ENCODE peak calls at places on chromosomes 16 and 17, in five cellular contexts. One of them, this sample, is unnamed. For H3K4me1, the result is how much of the 10 kb centered on the place peaks cover.

GRCh38 chr17:32849879-32850278 is 27.0 kb downstream of the MYO1D start:
- DNase-seq in GM23248: peak
- DNase-seq in CD8-positive, alpha-beta memory T cell: no peak
- DNase-seq in tibial nerve: no peak
- DNase-seq in adrenal gland: no peak
- DNase-seq in this sample: no peak

GRCh38 chr17:386145-386876 is 33.7 kb upstream of the RPH3AL start:
- DNase-seq in GM23248: peak
- DNase-seq in CD8-positive, alpha-beta memory T cell: peak
- DNase-seq in tibial nerve: peak
- DNase-seq in adrenal gland: peak
- DNase-seq in this sample: peak

GRCh38 chr17:45391291-45391690 is 41.4 kb downstream of the ARHGAP27 start:
- DNase-seq in GM23248: no peak
- DNase-seq in CD8-positive, alpha-beta memory T cell: no peak
- DNase-seq in tibial nerve: no peak
- DNase-seq in adrenal gland: no peak
- DNase-seq in this sample: no peak

GRCh38 chr16:57128787-57129389 is 36.5 kb downstream of the CPNE2 start:
- DNase-seq in GM23248: no peak
- DNase-seq in CD8-positive, alpha-beta memory T cell: peak
- DNase-seq in tibial nerve: no peak
- DNase-seq in adrenal gland: no peak
- DNase-seq in this sample: peak

GRCh38 chr17:73536700-73537680 is 107.3 kb downstream of the SDK2 start:
- DNase-seq in GM23248: no peak
- DNase-seq in CD8-positive, alpha-beta memory T cell: no peak
- DNase-seq in tibial nerve: no peak
- DNase-seq in adrenal gland: no peak
- DNase-seq in this sample: peak

GRCh38 chr16:31529398-31530312 is 2.0 kb downstream of the AHSP start:
- DNase-seq in GM23248: peak
- DNase-seq in CD8-positive, alpha-beta memory T cell: no peak
- DNase-seq in tibial nerve: no peak
- DNase-seq in adrenal gland: no peak
- DNase-seq in this sample: peak

GRCh38 chr16:28499854-28500253 is 5.4 kb downstream of the APOBR start:
- DNase-seq in GM23248: no peak
- DNase-seq in CD8-positive, alpha-beta memory T cell: no peak
- DNase-seq in tibial nerve: no peak
- DNase-seq in adrenal gland: no peak
- DNase-seq in this sample: no peak

GRCh38 chr16:30491744-30492308 is 19.3 kb downstream of the ITGAL start:
- DNase-seq in GM23248: peak
- DNase-seq in CD8-positive, alpha-beta memory T cell: no peak
- DNase-seq in tibial nerve: no peak
- DNase-seq in adrenal gland: peak
- DNase-seq in this sample: peak

GRCh38 chr16:27579086-27579980 is 29.4 kb downstream of the KATNIP start:
- DNase-seq in GM23248: peak
- DNase-seq in CD8-positive, alpha-beta memory T cell: no peak
- DNase-seq in tibial nerve: no peak
- DNase-seq in adrenal gland: no peak
- DNase-seq in this sample: no peak

GRCh38 chr16:17229766-17230165 is 241.0 kb downstream of the XYLT1 start:
- DNase-seq in GM23248: peak
- DNase-seq in CD8-positive, alpha-beta memory T cell: no peak
- DNase-seq in tibial nerve: no peak
- DNase-seq in adrenal gland: no peak
- DNase-seq in this sample: no peak

GRCh38 chr16:58506241-58507194 is 6.6 kb downstream of the NDRG4 start:
- DNase-seq in GM23248: no peak
- DNase-seq in CD8-positive, alpha-beta memory T cell: no peak
- DNase-seq in tibial nerve: no peak
- DNase-seq in adrenal gland: peak
- DNase-seq in this sample: peak

GRCh38 chr16:56198044-56198754 is 6.9 kb downstream of the GNAO1 start:
- DNase-seq in GM23248: no peak
- DNase-seq in CD8-positive, alpha-beta memory T cell: no peak
- DNase-seq in tibial nerve: no peak
- DNase-seq in adrenal gland: no peak
- DNase-seq in this sample: no peak

GRCh38 chr17:73770115-73770848 is 126.0 kb upstream of the SDK2 start:
- DNase-seq in GM23248: peak
- DNase-seq in CD8-positive, alpha-beta memory T cell: no peak
- DNase-seq in tibial nerve: peak
- DNase-seq in adrenal gland: peak
- DNase-seq in this sample: peak

GRCh38 chr17:45688353-45688752 is 95.8 kb upstream of the CRHR1 start:
- DNase-seq in GM23248: no peak
- DNase-seq in CD8-positive, alpha-beta memory T cell: no peak
- DNase-seq in tibial nerve: no peak
- DNase-seq in adrenal gland: no peak
- DNase-seq in this sample: no peak

GRCh38 chr17:66737524-66737923 is 97.4 kb upstream of the CACNG5 start:
- DNase-seq in GM23248: peak
- DNase-seq in CD8-positive, alpha-beta memory T cell: no peak
- DNase-seq in tibial nerve: no peak
- DNase-seq in adrenal gland: no peak
- DNase-seq in this sample: no peak

GRCh38 chr17:32192379-32192778 is 50.1 kb downstream of the RHOT1 start:
- DNase-seq in GM23248: peak
- DNase-seq in CD8-positive, alpha-beta memory T cell: no peak
- DNase-seq in tibial nerve: no peak
- DNase-seq in adrenal gland: no peak
- DNase-seq in this sample: peak

GRCh38 chr16:80189481-80190163 is 351.2 kb upstream of the DYNLRB2 start:
- DNase-seq in GM23248: no peak
- DNase-seq in CD8-positive, alpha-beta memory T cell: no peak
- DNase-seq in tibial nerve: no peak
- DNase-seq in adrenal gland: no peak
- DNase-seq in this sample: no peak

GRCh38 chr17:4715071-4715749 is 4.8 kb downstream of the ARRB2 start:
- DNase-seq in GM23248: no peak
- DNase-seq in CD8-positive, alpha-beta memory T cell: peak
- DNase-seq in tibial nerve: no peak
- DNase-seq in adrenal gland: no peak
- DNase-seq in this sample: no peak

GRCh38 chr16:25177831-25178688 is 38.7 kb upstream of the AQP8 start:
- DNase-seq in GM23248: peak
- DNase-seq in CD8-positive, alpha-beta memory T cell: no peak
- DNase-seq in tibial nerve: no peak
- DNase-seq in adrenal gland: peak
- DNase-seq in this sample: peak

GRCh38 chr16:85436636-85437160 is 176.4 kb upstream of the GSE1 start:
- DNase-seq in GM23248: peak
- DNase-seq in CD8-positive, alpha-beta memory T cell: no peak
- DNase-seq in tibial nerve: no peak
- DNase-seq in adrenal gland: no peak
- DNase-seq in this sample: peak

GRCh38 chr16:84339766-84340165 is 28.6 kb upstream of the ATP2C2 start:
- DNase-seq in GM23248: no peak
- DNase-seq in CD8-positive, alpha-beta memory T cell: no peak
- DNase-seq in tibial nerve: no peak
- DNase-seq in adrenal gland: no peak
- DNase-seq in this sample: no peak

GRCh38 chr16:24775455-24775854 is 46.0 kb downstream of the TNRC6A start:
- DNase-seq in GM23248: peak
- DNase-seq in CD8-positive, alpha-beta memory T cell: no peak
- DNase-seq in tibial nerve: peak
- DNase-seq in adrenal gland: peak
- DNase-seq in this sample: no peak

GRCh38 chr17:14089179-14089578 is 19.9 kb downstream of the COX10 start:
- DNase-seq in GM23248: peak
- DNase-seq in CD8-positive, alpha-beta memory T cell: no peak
- DNase-seq in tibial nerve: no peak
- DNase-seq in adrenal gland: no peak
- DNase-seq in this sample: no peak

GRCh38 chr17:72560303-72561247 is 439.8 kb downstream of the SOX9 start:
- DNase-seq in GM23248: peak
- DNase-seq in CD8-positive, alpha-beta memory T cell: no peak
- DNase-seq in tibial nerve: no peak
- DNase-seq in adrenal gland: no peak
- DNase-seq in this sample: peak

GRCh38 chr17:64024781-64025731 is 4.6 kb upstream of the ICAM2 start:
- DNase-seq in GM23248: peak
- DNase-seq in CD8-positive, alpha-beta memory T cell: peak
- DNase-seq in tibial nerve: no peak
- DNase-seq in adrenal gland: peak
- DNase-seq in this sample: no peak

GRCh38 chr16:87028481-87029320 is 288.5 kb downstream of the C16orf95 start:
- DNase-seq in GM23248: no peak
- DNase-seq in CD8-positive, alpha-beta memory T cell: no peak
- DNase-seq in tibial nerve: no peak
- DNase-seq in adrenal gland: no peak
- DNase-seq in this sample: peak

GRCh38 chr17:63117431-63117830 is 151.4 kb downstream of the TANC2 start:
- DNase-seq in GM23248: no peak
- DNase-seq in CD8-positive, alpha-beta memory T cell: no peak
- DNase-seq in tibial nerve: no peak
- DNase-seq in adrenal gland: no peak
- DNase-seq in this sample: peak

GRCh38 chr16:50025544-50025931 is 513 bp downstream of the CNEP1R1 start:
- DNase-seq in GM23248: peak
- DNase-seq in CD8-positive, alpha-beta memory T cell: peak
- DNase-seq in tibial nerve: no peak
- DNase-seq in adrenal gland: peak
- DNase-seq in this sample: peak

GRCh38 chr16:31131841-31132271 is 3.7 kb downstream of the PRSS8 start:
- DNase-seq in GM23248: no peak
- DNase-seq in CD8-positive, alpha-beta memory T cell: no peak
- DNase-seq in tibial nerve: no peak
- DNase-seq in adrenal gland: no peak
- DNase-seq in this sample: peak

GRCh38 chr16:89350701-89351380 is 133.3 kb downstream of the ZNF778 start:
- DNase-seq in GM23248: peak
- DNase-seq in CD8-positive, alpha-beta memory T cell: no peak
- DNase-seq in tibial nerve: no peak
- DNase-seq in adrenal gland: no peak
- DNase-seq in this sample: peak

GRCh38 chr17:68198931-68199836 is 48.7 kb upstream of the AMZ2 start:
- DNase-seq in GM23248: peak
- DNase-seq in CD8-positive, alpha-beta memory T cell: no peak
- DNase-seq in tibial nerve: no peak
- DNase-seq in adrenal gland: no peak
- DNase-seq in this sample: peak

GRCh38 chr16:55835578-55835977 is 2.7 kb upstream of the CES1 start:
- DNase-seq in GM23248: no peak
- DNase-seq in CD8-positive, alpha-beta memory T cell: no peak
- DNase-seq in tibial nerve: peak
- DNase-seq in adrenal gland: peak
- DNase-seq in this sample: no peak

GRCh38 chr16:89042711-89043551 is 50.7 kb upstream of the ACSF3 start:
- DNase-seq in GM23248: no peak
- DNase-seq in CD8-positive, alpha-beta memory T cell: no peak
- DNase-seq in tibial nerve: no peak
- DNase-seq in adrenal gland: no peak
- DNase-seq in this sample: peak

GRCh38 chr17:20063665-20064648 is 54.8 kb downstream of the SPECC1 start:
- DNase-seq in GM23248: peak
- DNase-seq in CD8-positive, alpha-beta memory T cell: no peak
- DNase-seq in tibial nerve: peak
- DNase-seq in adrenal gland: peak
- DNase-seq in this sample: peak

GRCh38 chr17:19275457-19276082 is 38.4 kb downstream of the EPN2 start:
- DNase-seq in GM23248: peak
- DNase-seq in CD8-positive, alpha-beta memory T cell: no peak
- DNase-seq in tibial nerve: no peak
- DNase-seq in adrenal gland: no peak
- DNase-seq in this sample: peak

GRCh38 chr17:2237521-2237921 is 66.1 kb downstream of the SMG6 start:
- DNase-seq in GM23248: peak
- DNase-seq in CD8-positive, alpha-beta memory T cell: no peak
- DNase-seq in tibial nerve: no peak
- DNase-seq in adrenal gland: peak
- DNase-seq in this sample: peak

GRCh38 chr17:2232244-2232638 is 71.3 kb downstream of the SMG6 start:
- DNase-seq in GM23248: peak
- DNase-seq in CD8-positive, alpha-beta memory T cell: no peak
- DNase-seq in tibial nerve: no peak
- DNase-seq in adrenal gland: peak
- DNase-seq in this sample: peak

GRCh38 chr17:2230877-2231276 is 72.7 kb downstream of the SMG6 start:
- DNase-seq in GM23248: peak
- DNase-seq in CD8-positive, alpha-beta memory T cell: no peak
- DNase-seq in tibial nerve: no peak
- DNase-seq in adrenal gland: no peak
- DNase-seq in this sample: no peak

GRCh38 chr17:2235792-2236365 is 67.7 kb downstream of the SMG6 start:
- DNase-seq in GM23248: peak
- DNase-seq in CD8-positive, alpha-beta memory T cell: no peak
- DNase-seq in tibial nerve: no peak
- DNase-seq in adrenal gland: no peak
- DNase-seq in this sample: peak

DNA sequence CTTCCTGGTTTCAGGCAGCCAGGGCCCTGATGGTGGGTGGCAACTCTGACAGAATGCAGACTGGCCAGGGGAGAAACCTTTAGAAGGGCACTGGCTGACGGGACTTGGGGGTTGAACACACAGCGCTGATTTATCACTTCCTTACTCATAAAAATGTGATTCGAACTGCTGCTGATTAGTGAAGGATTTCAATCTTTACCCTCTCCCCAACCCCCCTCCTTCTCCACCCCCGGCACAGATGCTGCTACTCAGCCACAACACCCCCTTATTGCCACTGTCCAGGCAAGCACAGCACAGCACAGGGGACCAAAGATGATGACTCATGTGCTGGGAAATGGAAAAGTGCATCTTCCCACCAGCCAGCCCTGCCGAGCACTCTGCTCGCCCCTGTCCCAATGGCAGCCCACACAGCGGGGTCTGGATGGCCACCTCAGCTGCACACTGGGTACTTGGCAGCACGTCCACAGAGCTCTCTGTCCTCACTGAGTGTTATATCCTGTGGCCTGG is 70.1 kb downstream of the SMG6 start:
- DNase-seq in GM23248: peak
- DNase-seq in CD8-positive, alpha-beta memory T cell: no peak
- DNase-seq in tibial nerve: no peak
- DNase-seq in adrenal gland: no peak
- DNase-seq in this sample: peak
- H3K4me1 ChIP-seq in GM23248: half or more
- H3K4me1 ChIP-seq in CD8-positive, alpha-beta memory T cell: under half
- H3K4me1 ChIP-seq in tibial nerve: under half
- H3K4me1 ChIP-seq in adrenal gland: under half
- H3K4me1 ChIP-seq in this sample: half or more

GRCh38 chr17:17305282-17305801 is 2.2 kb downstream of the NT5M start:
- DNase-seq in GM23248: no peak
- DNase-seq in CD8-positive, alpha-beta memory T cell: peak
- DNase-seq in tibial nerve: no peak
- DNase-seq in adrenal gland: no peak
- DNase-seq in this sample: peak
- H3K27ac ChIP-seq in GM23248: no peak
- H3K27ac ChIP-seq in CD8-positive, alpha-beta memory T cell: peak
- H3K27ac ChIP-seq in tibial nerve: no peak
- H3K27ac ChIP-seq in adrenal gland: no peak
- H3K27ac ChIP-seq in this sample: no peak

GRCh38 chr17:59094921-59095530 is 11.7 kb downstream of the TRIM37 start:
- DNase-seq in GM23248: no peak
- DNase-seq in CD8-positive, alpha-beta memory T cell: no peak
- DNase-seq in tibial nerve: no peak
- DNase-seq in adrenal gland: no peak
- DNase-seq in this sample: no peak
- H3K4me1 ChIP-seq in GM23248: under half
- H3K4me1 ChIP-seq in CD8-positive, alpha-beta memory T cell: under half
- H3K4me1 ChIP-seq in tibial nerve: under half
- H3K4me1 ChIP-seq in adrenal gland: under half
- H3K4me1 ChIP-seq in this sample: under half

GRCh38 chr16:69405757-69406156 is 18.7 kb upstream of the CYB5B start:
- DNase-seq in GM23248: no peak
- DNase-seq in CD8-positive, alpha-beta memory T cell: no peak
- DNase-seq in tibial nerve: no peak
- DNase-seq in adrenal gland: no peak
- DNase-seq in this sample: no peak
- H3K27ac ChIP-seq in GM23248: no peak
- H3K27ac ChIP-seq in CD8-positive, alpha-beta memory T cell: no peak
- H3K27ac ChIP-seq in tibial nerve: no peak
- H3K27ac ChIP-seq in adrenal gland: peak
- H3K27ac ChIP-seq in this sample: no peak

This sample was measured in osteoblast.